ENCODE peak calls at places on chromosomes 6 and 20, in seven cellular contexts. Y is CD8-positive, alpha-beta memory T cell; C is neuronal stem cell; G is cardiac muscle cell; S is thoracic aorta; R is CD8-positive, alpha-beta T cell; E is RWPE2. D is an unnamed sample.

GRCh38 chr20:34953960-34954359 is 1.6 kb downstream of the GSS start:
- DNase-seq in G (no peak), R (no peak), Y (no peak), C (no peak), E (no peak), S (no peak), D (no peak)

GRCh38 chr6:52362443-52363221 is 681 bp downstream of the PAQR8 start:
- DNase-seq in R (peak; percentile 56), E (peak; percentile 62), C (peak; percentile 27), S (no peak), Y (peak; percentile 31), G (peak; percentile 7), D (no peak)

GRCh38 chr6:16437095-16437494 is 198.7 kb downstream of the GMPR start:
- DNase-seq in R (no peak), C (no peak), S (no peak), G (no peak), Y (no peak), E (no peak), D (no peak)

GRCh38 chr20:8764289-8764962 is 304.5 kb upstream of the PLCB4 start:
- DNase-seq in S (no peak), G (peak; percentile 29), Y (no peak), C (no peak), E (no peak), R (no peak), D (no peak)

GRCh38 chr6:14549319-14549770 is 431.8 kb downstream of the CD83 start:
- DNase-seq in Y (no peak), G (no peak), R (no peak), C (no peak), S (no peak), E (no peak), D (no peak)

GRCh38 chr6:34610819-34611477 is 54.8 kb upstream of the SPDEF start:
- DNase-seq in Y (no peak), G (peak; percentile 83), E (no peak), C (no peak), R (no peak), S (no peak), D (no peak)

GRCh38 chr6:109458774-109459531 is 3.4 kb upstream of the MICAL1 start:
- DNase-seq in C (no peak), G (no peak), Y (peak; percentile 12), R (peak; percentile 69), S (no peak), E (no peak), D (no peak)

GRCh38 chr6:31558631-31559500 is 11.5 kb downstream of the NFKBIL1 start:
- DNase-seq in C (no peak), Y (peak; percentile 63), E (no peak), G (peak; percentile 52), R (peak; percentile 80), S (no peak), D (peak; percentile 31)

GRCh38 chr6:80547827-80548226 is 441.4 kb downstream of the BCKDHB start:
- DNase-seq in C (no peak), Y (no peak), S (no peak), R (no peak), E (no peak), G (peak; percentile 55), D (no peak)

GRCh38 chr20:61897401-61898295 is 168.0 kb downstream of the TAF4 start:
- DNase-seq in Y (no peak), R (no peak), S (no peak), C (no peak), E (no peak), G (no peak), D (no peak)

GRCh38 chr6:83844170-83844569 is 9.0 kb upstream of the RIPPLY2 start:
- DNase-seq in Y (no peak), G (no peak), E (no peak), S (no peak), R (no peak), C (no peak), D (no peak)

GRCh38 chr6:52365871-52366540 is 4.1 kb downstream of the PAQR8 start:
- DNase-seq in C (no peak), E (no peak), R (no peak), G (peak; percentile 11), S (no peak), Y (no peak), D (no peak)

GRCh38 chr20:13267231-13267630 is 46.2 kb downstream of the ISM1 start:
- DNase-seq in R (no peak), Y (no peak), E (no peak), G (no peak), C (no peak), S (no peak), D (no peak)

GRCh38 chr6:24831771-24832718 is 33.3 kb upstream of the ARMH2 start:
- DNase-seq in S (no peak), C (no peak), Y (no peak), R (no peak), E (no peak), G (no peak), D (no peak)

GRCh38 chr6:38052035-38052434 is 232.5 kb downstream of the ZFAND3 start:
- DNase-seq in E (no peak), G (no peak), C (no peak), R (no peak), S (no peak), Y (no peak), D (no peak)

GRCh38 chr6:147283460-147283859 is 79.2 kb downstream of the STXBP5 start:
- DNase-seq in G (no peak), Y (no peak), E (no peak), S (no peak), R (no peak), C (no peak), D (no peak)

GRCh38 chr20:33127422-33128097 is 40.4 kb upstream of the BPIFA2 start:
- DNase-seq in S (no peak), C (no peak), E (no peak), R (no peak), Y (no peak), G (peak; percentile 34), D (no peak)

GRCh38 chr6:5981274-5982026 is 25.3 kb downstream of the NRN1 start:
- DNase-seq in R (no peak), G (peak; percentile 38), C (no peak), Y (no peak), E (no peak), S (no peak), D (no peak)

GRCh38 chr20:21134883-21135493 is 9.1 kb downstream of the KIZ start:
- DNase-seq in R (no peak), S (no peak), E (no peak), C (no peak), G (no peak), Y (no peak), D (no peak)

GRCh38 chr20:53382263-53382844 is 211.3 kb downstream of the ZNF217 start:
- DNase-seq in R (no peak), S (no peak), G (no peak), Y (no peak), E (no peak), C (no peak), D (no peak)

GRCh38 chr6:139152088-139152891 is 17.4 kb downstream of the HECA start:
- DNase-seq in G (no peak), R (no peak), E (no peak), S (no peak), C (no peak), Y (no peak), D (no peak)

GRCh38 chr20:33629979-33630378 is 32.1 kb upstream of the C20orf144 start:
- DNase-seq in S (no peak), E (no peak), G (no peak), Y (no peak), R (no peak), C (no peak), D (no peak)

GRCh38 chr6:106536863-106537262 is 92.4 kb downstream of the RTN4IP1 start:
- DNase-seq in R (no peak), C (no peak), S (no peak), E (no peak), G (no peak), Y (no peak), D (no peak)

GRCh38 chr20:3367125-3367524 is 40.3 kb downstream of the DNAAF9 start:
- DNase-seq in C (no peak), E (no peak), R (no peak), S (no peak), G (no peak), Y (no peak), D (no peak)
- H3K27ac ChIP-seq in C (no peak overlapping the region), E (no peak overlapping the region), R (no peak overlapping the region), S (no peak overlapping the region), G (no peak overlapping the region), Y (no peak overlapping the region), D (no peak overlapping the region)

DNA sequence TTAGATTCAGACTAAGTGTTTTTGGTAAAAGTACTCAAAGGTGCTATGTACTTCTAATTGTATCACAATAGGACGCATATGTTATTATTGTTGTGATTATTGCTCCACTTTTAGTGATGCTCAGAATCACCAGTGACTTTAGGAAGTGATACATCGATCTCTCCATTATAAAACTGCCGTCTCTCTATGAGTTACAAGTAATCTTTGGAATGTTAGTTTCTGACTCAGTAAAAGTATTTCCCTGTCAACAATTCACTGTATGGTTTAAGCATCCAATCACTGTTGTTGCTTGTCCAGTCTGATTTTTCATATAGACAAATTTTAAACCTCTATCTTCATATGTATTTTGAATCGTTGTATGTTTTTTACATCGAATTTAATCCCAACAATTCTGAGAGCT is 9.4 kb downstream of the DCBLD1 start:
- DNase-seq in S (no peak), G (no peak), R (no peak), E (no peak), Y (no peak), C (no peak), D (no peak)
- H3K4me1 ChIP-seq in S (peaks cover 9% of the 10 kb centered on the region), G (no peaks in the 10 kb centered on the region), R (no peaks in the 10 kb centered on the region), E (peaks cover 64% of the 10 kb centered on the region), Y (no peaks in the 10 kb centered on the region), C (peaks cover 3% of the 10 kb centered on the region), D (peaks cover 25% of the 10 kb centered on the region)

DNA sequence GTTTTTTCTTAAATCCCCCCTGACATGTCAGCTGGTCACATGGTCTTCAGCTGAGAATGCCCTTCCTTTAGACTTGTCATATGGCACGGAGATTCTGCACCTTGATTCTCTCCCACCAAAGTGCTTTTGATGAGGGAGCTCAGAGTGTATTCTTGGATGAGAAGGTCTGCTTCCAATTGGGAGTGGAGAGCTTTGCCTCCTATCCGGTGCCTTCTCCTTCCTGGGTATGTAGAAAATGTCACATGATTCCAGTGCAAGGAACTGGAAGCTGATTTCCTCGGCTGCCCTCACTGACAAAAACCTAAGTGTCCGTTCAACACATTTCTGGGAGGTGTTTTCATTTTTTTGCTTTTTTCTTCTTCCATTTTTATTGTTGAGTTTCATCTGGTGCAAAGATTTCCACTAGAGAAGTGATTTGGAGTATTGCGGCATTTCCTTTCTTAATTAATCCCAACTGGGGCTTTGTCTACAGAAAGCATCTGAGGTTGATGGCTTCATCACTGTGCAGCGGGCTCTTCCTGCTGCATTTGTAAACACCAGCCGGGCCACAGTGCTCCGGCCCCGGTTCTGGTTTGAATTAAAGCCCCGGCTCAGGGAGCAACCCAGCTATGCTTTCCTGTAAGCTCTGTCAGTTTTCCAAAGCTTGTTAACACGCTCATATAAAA is 197.3 kb downstream of the TFAP2C start:
- DNase-seq in S (no peak), R (no peak), G (peak; percentile 24), E (no peak), Y (no peak), C (no peak), D (no peak)
- H3K27ac ChIP-seq in S (no peak overlapping the region), R (no peak overlapping the region), G (no peak overlapping the region), E (peak overlapping the region; percentile 13), Y (no peak overlapping the region), C (no peak overlapping the region), D (peak overlapping the region; percentile 44)

DNA sequence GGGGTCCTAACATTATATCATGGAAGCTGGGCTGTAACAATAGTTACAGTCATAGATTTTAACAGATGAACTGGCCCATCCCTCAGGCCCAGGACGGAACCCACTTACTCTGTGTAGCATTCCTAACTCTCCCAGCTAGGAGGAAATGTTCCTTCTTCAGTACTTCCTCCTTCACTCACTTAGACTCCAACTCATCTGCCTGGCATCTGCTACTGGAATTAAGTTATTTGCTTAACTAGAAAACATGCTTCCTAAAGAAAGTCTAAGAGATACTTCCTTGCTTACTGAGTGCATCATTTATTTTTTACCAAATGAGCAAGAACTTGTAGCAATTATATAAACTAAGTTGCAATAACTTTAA is 20.5 kb downstream of the GCLC start:
- DNase-seq in E (no peak), R (no peak), G (peak; percentile 44), C (no peak), Y (no peak), S (no peak), D (no peak)
- H3K4me1 ChIP-seq in E (peaks cover 35% of the 10 kb centered on the region), R (no peaks in the 10 kb centered on the region), G (peaks cover 48% of the 10 kb centered on the region), C (peaks cover 12% of the 10 kb centered on the region), Y (no peaks in the 10 kb centered on the region), S (no peaks in the 10 kb centered on the region), D (peaks cover 63% of the 10 kb centered on the region)